ENCODE peak calls at places on chromosome 7, in nine cellular contexts. E is adipocyte, K is MM.1S, G is HCT116, L is fibroblast of lung, D is PC-3, R is mesenchymal stem cell, P is IMR-90, T is keratinocyte. I is an unnamed sample.

GRCh38 chr7:82183633-82184032 is 259.9 kb downstream of the CACNA2D1 start:
- DNase-seq in G (no peak), K (no peak), T (peak), D (peak), E (peak), L (peak), P (peak), R (peak), I (no peak)

GRCh38 chr7:44959433-44959951 is 19.3 kb downstream of the MYO1G start:
- DNase-seq in K (no peak), E (no peak), L (peak), R (peak), P (peak), G (no peak), D (no peak), T (peak), I (no peak)

GRCh38 chr7:50119815-50120637 is 27.0 kb upstream of the ZPBP start:
- DNase-seq in G (no peak), D (peak), L (no peak), K (no peak), R (no peak), E (no peak), T (no peak), P (no peak), I (peak)

GRCh38 chr7:117113871-117114270 is 160.6 kb downstream of the ST7 start:
- DNase-seq in L (no peak), G (no peak), T (no peak), P (no peak), E (no peak), D (no peak), R (no peak), K (no peak), I (no peak)

GRCh38 chr7:136275794-136276193 is 298.6 kb upstream of the MTPN start:
- DNase-seq in R (peak), E (no peak), T (no peak), G (no peak), P (no peak), L (no peak), D (no peak), K (no peak), I (no peak)

GRCh38 chr7:141686670-141687069 is 15.3 kb downstream of the DENND11 start:
- DNase-seq in E (no peak), K (no peak), L (no peak), P (no peak), D (no peak), T (no peak), R (no peak), G (no peak), I (no peak)

GRCh38 chr7:88357295-88357694 is 50.6 kb upstream of the STEAP4 start:
- DNase-seq in L (peak), E (no peak), G (no peak), K (no peak), T (peak), P (no peak), D (peak), R (no peak), I (no peak)

GRCh38 chr7:133510326-133511055 is 257.6 kb downstream of the EXOC4 start:
- DNase-seq in D (no peak), K (no peak), L (no peak), G (no peak), T (no peak), R (peak), P (peak), E (no peak), I (no peak)

GRCh38 chr7:141617280-141617679 is 66.1 kb downstream of the AGK start:
- DNase-seq in R (no peak), E (peak), L (no peak), K (no peak), D (peak), G (no peak), T (no peak), P (peak), I (no peak)

DNA sequence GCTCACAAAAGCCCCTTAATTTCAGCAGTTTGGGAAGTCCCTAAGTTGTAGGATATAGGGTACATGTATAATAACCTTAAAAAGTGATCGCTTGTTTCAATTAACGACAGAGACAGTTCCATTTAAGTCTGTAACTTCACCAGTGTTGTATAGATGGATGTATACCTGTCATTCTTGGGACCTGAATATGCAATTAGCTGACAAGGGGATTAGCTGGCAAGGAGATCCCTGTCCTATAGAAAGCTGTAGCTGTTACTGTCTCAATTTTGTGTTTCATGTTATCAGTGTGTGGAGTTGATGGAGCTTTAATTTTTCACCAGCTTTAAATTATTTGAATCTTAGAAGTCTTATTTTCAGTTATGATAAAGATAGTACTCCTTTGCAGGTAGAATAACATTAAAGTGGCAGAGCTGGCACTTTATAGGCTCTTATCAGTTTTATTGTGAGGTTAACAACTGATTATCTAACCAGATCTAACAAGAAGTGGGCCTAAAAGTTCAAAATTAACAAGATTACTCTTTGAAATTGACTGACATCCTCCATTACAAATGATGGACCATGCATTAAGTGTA is 10.6 kb downstream of the TRIM24 start:
- DNase-seq in G (no peak), T (no peak), L (no peak), R (no peak), P (no peak), E (no peak), K (no peak), D (no peak), I (no peak)
- H3K4me3 ChIP-seq in G (no peak), T (no peak), L (no peak), R (no peak), P (no peak), E (no peak), K (no peak), D (no peak), I (no peak)

GRCh38 chr7:115864082-115864481 is 166.5 kb downstream of the TFEC start:
- DNase-seq in P (no peak), K (no peak), L (no peak), D (no peak), T (no peak), E (no peak), R (no peak), G (no peak), I (no peak)

GRCh38 chr7:115868369-115868768 is 162.2 kb downstream of the TFEC start:
- DNase-seq in T (no peak), L (no peak), R (no peak), K (no peak), P (no peak), G (no peak), E (no peak), D (no peak), I (no peak)

GRCh38 chr7:115869811-115870210 is 160.8 kb downstream of the TFEC start:
- DNase-seq in R (no peak), T (no peak), D (no peak), E (peak), G (no peak), K (no peak), L (no peak), P (peak), I (no peak)

GRCh38 chr7:115869225-115869624 is 161.3 kb downstream of the TFEC start:
- DNase-seq in P (peak), L (peak), D (no peak), R (no peak), T (no peak), E (peak), K (no peak), G (no peak), I (no peak)
- H3K9ac ChIP-seq in P (no peak), L (no peak), D (no peak), R (no peak), T (no peak), E (no peak), K (no peak), G (no peak), I (no peak)

GRCh38 chr7:101100858-101101847 is 15.9 kb downstream of the TRIM56 start:
- DNase-seq in R (no peak), L (no peak), K (no peak), T (no peak), E (no peak), G (no peak), D (no peak), P (no peak), I (no peak)
- H3K4me3 ChIP-seq in R (peak), L (no peak), K (no peak), T (no peak), E (peak), G (peak), D (peak), P (no peak), I (no peak)

DNA sequence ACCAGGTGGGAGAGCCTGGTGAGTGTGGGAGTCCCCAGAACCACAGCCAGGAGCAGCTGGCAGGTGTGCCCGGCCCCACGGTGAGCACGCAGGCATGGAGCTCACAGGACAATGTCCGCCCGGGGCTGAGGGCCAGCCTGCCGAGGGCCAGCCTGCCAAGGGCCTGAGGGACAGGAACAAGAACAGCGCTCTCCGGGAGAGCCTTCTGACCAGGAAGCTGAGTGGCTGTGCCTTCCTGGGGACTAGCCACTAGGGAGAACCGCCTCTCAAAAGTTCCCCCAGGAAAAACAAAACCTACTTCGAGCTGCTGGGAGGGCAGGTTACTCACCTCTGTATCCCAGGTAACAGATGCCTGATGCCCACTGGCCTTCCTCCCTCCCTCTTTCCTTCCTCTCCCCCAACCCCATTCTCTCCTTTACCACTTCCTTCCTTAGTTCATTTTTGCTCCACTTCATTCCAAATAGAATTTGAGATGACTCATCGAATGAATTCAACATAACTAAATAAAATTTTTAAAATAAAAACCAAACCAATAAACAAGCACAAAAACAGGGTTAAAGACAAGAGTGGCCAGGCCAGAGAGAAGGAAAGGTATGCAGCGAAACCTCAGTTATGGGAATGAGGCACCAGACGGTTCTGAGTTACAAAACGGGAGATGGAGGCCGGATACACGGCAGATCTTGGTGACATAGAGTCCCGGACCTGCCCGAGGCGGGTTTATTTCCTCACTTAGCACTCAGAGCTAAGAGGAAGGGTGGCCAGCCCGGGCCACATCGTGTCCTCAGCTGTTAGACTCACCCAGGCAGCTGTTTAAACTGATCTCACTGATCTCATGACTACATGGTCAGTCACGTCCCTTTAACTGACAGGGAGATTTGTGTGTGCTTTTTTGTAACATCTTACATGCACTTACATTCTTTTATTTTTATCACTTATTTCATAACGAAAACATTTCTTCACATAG is 128.5 kb downstream of the TNS3 start:
- DNase-seq in K (no peak), R (peak), L (peak), E (peak), G (no peak), D (peak), P (peak), T (no peak), I (no peak)
- H3K9ac ChIP-seq in K (no peak), R (peak), L (peak), E (peak), G (no peak), D (peak), P (peak), T (peak), I (no peak)

GRCh38 chr7:921581-922333 is 32.7 kb downstream of the ADAP1 start:
- DNase-seq in L (no peak), P (no peak), E (no peak), G (no peak), D (no peak), R (no peak), T (no peak), K (no peak), I (no peak)

GRCh38 chr7:921071-921461 is 33.4 kb downstream of the ADAP1 start:
- DNase-seq in L (no peak), G (no peak), K (no peak), R (no peak), D (no peak), E (no peak), P (no peak), T (no peak), I (no peak)

GRCh38 chr7:920351-921070 is 34.0 kb downstream of the ADAP1 start:
- DNase-seq in G (no peak), D (peak), T (no peak), P (no peak), R (no peak), K (no peak), E (no peak), L (no peak), I (no peak)

GRCh38 chr7:923108-924041 is 31.1 kb downstream of the ADAP1 start:
- DNase-seq in G (no peak), D (peak), K (peak), E (no peak), P (peak), L (peak), T (no peak), R (peak), I (no peak)

GRCh38 chr7:922334-923107 is 32.0 kb downstream of the ADAP1 start:
- DNase-seq in D (no peak), R (no peak), G (no peak), L (no peak), K (no peak), E (no peak), T (no peak), P (no peak), I (no peak)
- H3K4me3 ChIP-seq in D (peak), R (no peak), G (no peak), L (no peak), K (peak), E (no peak), T (no peak), P (no peak), I (no peak)

I was measured in NT2/D1.